ENCODE peak calls at places on chromosomes 1 and 21, in ten cellular contexts. One of them, this sample, is unnamed.

GRCh38 chr1:6614019-6614952 is 755 bp downstream of the PHF13 start:
- DNase-seq in prostate gland: peak
- DNase-seq in cardiac fibroblast: peak
- DNase-seq in progenitor cell of endocrine pancreas: peak
- DNase-seq in WERI-Rb-1: peak
- DNase-seq in tibial artery: peak
- DNase-seq in mammary epithelial cell: no peak
- DNase-seq in HFFc6: no peak
- DNase-seq in glutamatergic neuron: peak
- DNase-seq in uterus: peak
- DNase-seq in this sample: no peak

GRCh38 chr1:10649484-10650201 is 146.8 kb downstream of the CASZ1 start:
- DNase-seq in prostate gland: no peak
- DNase-seq in cardiac fibroblast: no peak
- DNase-seq in uterus: no peak
- DNase-seq in progenitor cell of endocrine pancreas: no peak
- DNase-seq in tibial artery: no peak
- DNase-seq in mammary epithelial cell: no peak
- DNase-seq in WERI-Rb-1: no peak
- DNase-seq in HFFc6: no peak
- DNase-seq in glutamatergic neuron: no peak
- DNase-seq in this sample: no peak

GRCh38 chr1:209584186-209584776 is 767 bp downstream of the CAMK1G start:
- DNase-seq in mammary epithelial cell: no peak
- DNase-seq in WERI-Rb-1: no peak
- DNase-seq in glutamatergic neuron: no peak
- DNase-seq in tibial artery: no peak
- DNase-seq in uterus: no peak
- DNase-seq in progenitor cell of endocrine pancreas: no peak
- DNase-seq in cardiac fibroblast: no peak
- DNase-seq in prostate gland: no peak
- DNase-seq in HFFc6: no peak
- DNase-seq in this sample: no peak

GRCh38 chr21:26199471-26199870 is 28.9 kb upstream of the APP start:
- DNase-seq in tibial artery: no peak
- DNase-seq in prostate gland: no peak
- DNase-seq in mammary epithelial cell: peak
- DNase-seq in HFFc6: peak
- DNase-seq in uterus: no peak
- DNase-seq in WERI-Rb-1: no peak
- DNase-seq in glutamatergic neuron: no peak
- DNase-seq in cardiac fibroblast: peak
- DNase-seq in progenitor cell of endocrine pancreas: no peak
- DNase-seq in this sample: no peak

GRCh38 chr1:147264158-147264768 is 21.8 kb downstream of the CHD1L start:
- DNase-seq in prostate gland: no peak
- DNase-seq in uterus: no peak
- DNase-seq in glutamatergic neuron: no peak
- DNase-seq in mammary epithelial cell: peak
- DNase-seq in WERI-Rb-1: no peak
- DNase-seq in cardiac fibroblast: peak
- DNase-seq in tibial artery: no peak
- DNase-seq in progenitor cell of endocrine pancreas: no peak
- DNase-seq in HFFc6: peak
- DNase-seq in this sample: no peak

GRCh38 chr1:242011879-242012674 is 13.2 kb upstream of the MAP1LC3C start:
- DNase-seq in progenitor cell of endocrine pancreas: no peak
- DNase-seq in mammary epithelial cell: peak
- DNase-seq in prostate gland: no peak
- DNase-seq in uterus: no peak
- DNase-seq in glutamatergic neuron: no peak
- DNase-seq in WERI-Rb-1: peak
- DNase-seq in cardiac fibroblast: no peak
- DNase-seq in tibial artery: no peak
- DNase-seq in HFFc6: peak
- DNase-seq in this sample: no peak

GRCh38 chr1:11320153-11320936 is 47.3 kb downstream of the UBIAD1 start:
- DNase-seq in tibial artery: no peak
- DNase-seq in progenitor cell of endocrine pancreas: peak
- DNase-seq in mammary epithelial cell: no peak
- DNase-seq in cardiac fibroblast: no peak
- DNase-seq in glutamatergic neuron: peak
- DNase-seq in HFFc6: no peak
- DNase-seq in WERI-Rb-1: peak
- DNase-seq in uterus: no peak
- DNase-seq in prostate gland: no peak
- DNase-seq in this sample: no peak

GRCh38 chr1:244067893-244068292 is 16.8 kb downstream of the ZBTB18 start:
- DNase-seq in WERI-Rb-1: no peak
- DNase-seq in glutamatergic neuron: no peak
- DNase-seq in uterus: no peak
- DNase-seq in prostate gland: no peak
- DNase-seq in mammary epithelial cell: peak
- DNase-seq in tibial artery: no peak
- DNase-seq in cardiac fibroblast: no peak
- DNase-seq in HFFc6: peak
- DNase-seq in progenitor cell of endocrine pancreas: no peak
- DNase-seq in this sample: no peak

GRCh38 chr1:59237905-59238304 is 59.0 kb upstream of the FGGY start:
- DNase-seq in WERI-Rb-1: no peak
- DNase-seq in glutamatergic neuron: no peak
- DNase-seq in mammary epithelial cell: peak
- DNase-seq in progenitor cell of endocrine pancreas: no peak
- DNase-seq in tibial artery: no peak
- DNase-seq in HFFc6: no peak
- DNase-seq in uterus: no peak
- DNase-seq in prostate gland: no peak
- DNase-seq in cardiac fibroblast: no peak
- DNase-seq in this sample: no peak

GRCh38 chr21:37565530-37566223 is 199.1 kb downstream of the DYRK1A start:
- DNase-seq in uterus: no peak
- DNase-seq in cardiac fibroblast: peak
- DNase-seq in tibial artery: no peak
- DNase-seq in glutamatergic neuron: no peak
- DNase-seq in mammary epithelial cell: no peak
- DNase-seq in WERI-Rb-1: no peak
- DNase-seq in HFFc6: peak
- DNase-seq in prostate gland: no peak
- DNase-seq in progenitor cell of endocrine pancreas: no peak
- DNase-seq in this sample: no peak
- TF ChIP-seq CTCF in uterus: no peak
- TF ChIP-seq CTCF in cardiac fibroblast: no peak
- TF ChIP-seq CTCF in tibial artery: no peak
- TF ChIP-seq CTCF in glutamatergic neuron: no peak
- TF ChIP-seq CTCF in mammary epithelial cell: no peak
- TF ChIP-seq CTCF in WERI-Rb-1: no peak
- TF ChIP-seq CTCF in HFFc6: peak
- TF ChIP-seq CTCF in prostate gland: no peak
- TF ChIP-seq CTCF in progenitor cell of endocrine pancreas: no peak
- TF ChIP-seq CTCF in this sample: no peak

GRCh38 chr1:235199441-235199840 is 38.4 kb upstream of the RBM34 start:
- DNase-seq in WERI-Rb-1: no peak
- DNase-seq in progenitor cell of endocrine pancreas: no peak
- DNase-seq in prostate gland: no peak
- DNase-seq in uterus: no peak
- DNase-seq in HFFc6: peak
- DNase-seq in glutamatergic neuron: no peak
- DNase-seq in cardiac fibroblast: peak
- DNase-seq in tibial artery: no peak
- DNase-seq in mammary epithelial cell: peak
- DNase-seq in this sample: no peak
- TF ChIP-seq CTCF in WERI-Rb-1: no peak
- TF ChIP-seq CTCF in progenitor cell of endocrine pancreas: peak
- TF ChIP-seq CTCF in prostate gland: no peak
- TF ChIP-seq CTCF in uterus: no peak
- TF ChIP-seq CTCF in HFFc6: peak
- TF ChIP-seq CTCF in glutamatergic neuron: no peak
- TF ChIP-seq CTCF in cardiac fibroblast: peak
- TF ChIP-seq CTCF in tibial artery: no peak
- TF ChIP-seq CTCF in mammary epithelial cell: peak
- TF ChIP-seq CTCF in this sample: no peak

DNA sequence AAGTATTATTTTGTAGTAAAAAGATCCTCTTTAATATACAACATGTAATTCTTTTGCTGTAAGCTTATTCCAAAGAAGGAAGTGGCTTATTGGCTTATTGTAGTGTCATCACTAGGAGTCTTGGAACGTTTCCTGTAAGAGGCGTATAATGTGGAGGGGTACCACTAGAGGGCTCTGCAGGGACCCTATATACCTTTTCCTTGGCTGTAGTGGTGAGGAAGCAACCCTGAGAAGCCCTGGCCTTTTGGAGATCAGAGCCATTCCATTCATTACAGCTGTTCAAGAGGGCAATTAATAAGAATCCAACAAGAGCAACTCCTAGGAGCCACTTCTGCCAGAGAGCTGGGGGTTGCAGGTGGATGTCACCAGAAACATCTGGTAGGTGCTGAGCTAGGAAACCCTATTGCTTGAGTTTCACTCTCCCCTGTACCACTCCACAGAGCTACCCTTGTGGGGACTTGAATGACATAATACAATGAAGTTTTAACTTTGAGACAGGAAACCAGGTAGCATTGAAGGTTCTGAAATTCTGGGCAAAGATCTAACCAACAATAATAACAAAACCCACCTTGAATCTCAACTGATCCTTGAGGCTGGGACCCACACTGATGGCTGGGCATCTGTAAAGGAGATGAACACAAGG is 160.4 kb upstream of the COA6 start:
- DNase-seq in tibial artery: no peak
- DNase-seq in progenitor cell of endocrine pancreas: no peak
- DNase-seq in HFFc6: no peak
- DNase-seq in glutamatergic neuron: no peak
- DNase-seq in uterus: no peak
- DNase-seq in WERI-Rb-1: peak
- DNase-seq in mammary epithelial cell: peak
- DNase-seq in prostate gland: no peak
- DNase-seq in cardiac fibroblast: peak
- DNase-seq in this sample: no peak
- TF ChIP-seq CTCF in tibial artery: no peak
- TF ChIP-seq CTCF in progenitor cell of endocrine pancreas: peak
- TF ChIP-seq CTCF in HFFc6: peak
- TF ChIP-seq CTCF in glutamatergic neuron: peak
- TF ChIP-seq CTCF in uterus: no peak
- TF ChIP-seq CTCF in WERI-Rb-1: peak
- TF ChIP-seq CTCF in mammary epithelial cell: peak
- TF ChIP-seq CTCF in prostate gland: peak
- TF ChIP-seq CTCF in cardiac fibroblast: peak
- TF ChIP-seq CTCF in this sample: peak

DNA sequence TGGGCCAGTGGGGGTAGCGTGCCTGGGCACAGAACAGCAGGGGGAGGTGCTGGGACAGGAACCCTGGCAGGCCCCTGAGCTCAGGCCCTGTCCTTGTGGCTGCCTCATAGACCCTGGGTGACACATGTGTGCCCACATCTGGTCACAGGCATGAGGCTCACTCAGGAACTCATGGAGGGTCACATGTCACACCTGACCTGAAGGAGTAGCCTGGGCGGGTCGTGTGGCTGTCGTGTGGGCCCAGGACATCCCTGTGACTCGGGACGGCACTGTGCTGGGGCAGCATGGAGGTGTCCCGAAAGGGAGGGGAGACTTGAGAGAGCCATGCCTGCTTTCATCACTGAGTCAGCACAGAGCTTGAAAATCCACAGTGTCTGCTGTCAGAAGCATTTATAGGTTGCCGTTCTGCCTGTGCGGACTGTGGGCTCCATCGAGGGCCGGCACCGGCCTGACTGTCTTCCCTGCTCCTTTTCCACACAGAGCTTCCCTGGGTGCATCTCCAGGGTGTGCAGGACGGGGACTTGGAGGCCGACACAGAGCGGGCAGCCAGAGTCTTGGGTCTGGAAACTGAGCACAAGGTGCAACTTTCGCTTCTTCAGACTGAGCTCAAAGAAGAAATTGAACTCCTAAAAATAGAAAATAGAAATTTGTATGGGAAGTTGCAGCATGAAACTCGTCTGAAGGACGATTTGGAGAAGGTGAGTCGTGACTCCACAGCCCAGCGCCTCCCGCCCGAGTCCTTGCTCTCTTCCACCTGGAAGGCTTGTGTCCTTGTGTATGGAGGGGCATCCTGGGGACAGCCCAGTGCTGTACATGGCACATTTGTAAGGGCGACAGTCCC is 32.8 kb downstream of the PCNT start:
- DNase-seq in tibial artery: no peak
- DNase-seq in progenitor cell of endocrine pancreas: no peak
- DNase-seq in prostate gland: no peak
- DNase-seq in mammary epithelial cell: no peak
- DNase-seq in uterus: no peak
- DNase-seq in cardiac fibroblast: no peak
- DNase-seq in HFFc6: no peak
- DNase-seq in WERI-Rb-1: no peak
- DNase-seq in glutamatergic neuron: no peak
- DNase-seq in this sample: no peak
- TF ChIP-seq CTCF in tibial artery: no peak
- TF ChIP-seq CTCF in progenitor cell of endocrine pancreas: no peak
- TF ChIP-seq CTCF in prostate gland: no peak
- TF ChIP-seq CTCF in mammary epithelial cell: no peak
- TF ChIP-seq CTCF in uterus: no peak
- TF ChIP-seq CTCF in cardiac fibroblast: no peak
- TF ChIP-seq CTCF in HFFc6: no peak
- TF ChIP-seq CTCF in WERI-Rb-1: no peak
- TF ChIP-seq CTCF in glutamatergic neuron: no peak
- TF ChIP-seq CTCF in this sample: no peak

GRCh38 chr1:115023593-115023992 is 6.0 kb upstream of the TSHB start:
- DNase-seq in HFFc6: no peak
- DNase-seq in cardiac fibroblast: no peak
- DNase-seq in mammary epithelial cell: no peak
- DNase-seq in WERI-Rb-1: no peak
- DNase-seq in prostate gland: no peak
- DNase-seq in tibial artery: no peak
- DNase-seq in progenitor cell of endocrine pancreas: no peak
- DNase-seq in uterus: no peak
- DNase-seq in glutamatergic neuron: no peak
- DNase-seq in this sample: no peak

GRCh38 chr1:115021145-115021544 is 8.5 kb upstream of the TSHB start:
- DNase-seq in HFFc6: no peak
- DNase-seq in prostate gland: no peak
- DNase-seq in cardiac fibroblast: no peak
- DNase-seq in glutamatergic neuron: no peak
- DNase-seq in uterus: no peak
- DNase-seq in progenitor cell of endocrine pancreas: no peak
- DNase-seq in WERI-Rb-1: no peak
- DNase-seq in mammary epithelial cell: no peak
- DNase-seq in tibial artery: no peak
- DNase-seq in this sample: no peak
- TF ChIP-seq CTCF in HFFc6: no peak
- TF ChIP-seq CTCF in prostate gland: no peak
- TF ChIP-seq CTCF in cardiac fibroblast: no peak
- TF ChIP-seq CTCF in glutamatergic neuron: no peak
- TF ChIP-seq CTCF in uterus: no peak
- TF ChIP-seq CTCF in progenitor cell of endocrine pancreas: no peak
- TF ChIP-seq CTCF in WERI-Rb-1: no peak
- TF ChIP-seq CTCF in mammary epithelial cell: no peak
- TF ChIP-seq CTCF in tibial artery: no peak
- TF ChIP-seq CTCF in this sample: no peak

This sample was measured in CD14-positive monocyte.